ENCODE peak calls at places on chromosome 15, in eight cellular contexts. P, E, D, F, I, G, X and J are unnamed samples.

GRCh38 chr15:55535436-55535835 is 27.4 kb upstream of the DNAAF4 start:
- DNase-seq in G (no peak), D (no peak), I (no peak), F (no peak), E (no peak), X (no peak), P (no peak), J (no peak)

GRCh38 chr15:90046846-90047481 is 45.8 kb downstream of the ZNF710 start:
- DNase-seq in E (no peak), G (peak), X (no peak), I (no peak), F (no peak), P (no peak), D (no peak), J (peak)

GRCh38 chr15:33547876-33548275 is 237.1 kb downstream of the RYR3 start:
- DNase-seq in X (no peak), G (no peak), I (peak), P (peak), D (peak), E (peak), F (peak), J (peak)

GRCh38 chr15:29889545-29890329 is 67.5 kb upstream of the TJP1 start:
- DNase-seq in G (no peak), F (no peak), D (no peak), E (no peak), P (no peak), I (no peak), X (no peak), J (no peak)

GRCh38 chr15:84981711-84982300 is at the start of gene PDE8A:
- DNase-seq in D (peak), P (peak), E (peak), G (no peak), X (peak), I (peak), F (no peak), J (peak)

GRCh38 chr15:39639037-39639436 is 58.2 kb downstream of the THBS1 start:
- DNase-seq in P (no peak), I (no peak), G (no peak), D (no peak), E (no peak), F (no peak), X (no peak), J (no peak)

GRCh38 chr15:77623008-77623877 is 9.5 kb downstream of the LINGO1 start:
- DNase-seq in X (no peak), E (no peak), G (no peak), F (no peak), D (no peak), P (no peak), I (no peak), J (no peak)

GRCh38 chr15:62619105-62619504 is 423.4 kb upstream of the TPM1 start:
- DNase-seq in D (no peak), X (no peak), P (no peak), E (no peak), G (no peak), F (no peak), I (no peak), J (no peak)

GRCh38 chr15:89365457-89366055 is 30.9 kb upstream of the POLG start:
- DNase-seq in X (no peak), E (no peak), I (no peak), D (no peak), P (no peak), F (no peak), G (no peak), J (no peak)

GRCh38 chr15:85563328-85563727 is 182.9 kb downstream of the AKAP13 start:
- DNase-seq in I (peak), X (no peak), F (no peak), P (no peak), G (no peak), E (peak), D (peak), J (peak)

GRCh38 chr15:52730594-52730993 is 51.4 kb upstream of the ATOSA start:
- DNase-seq in X (no peak), D (no peak), F (no peak), P (no peak), G (no peak), E (no peak), I (no peak), J (no peak)

GRCh38 chr15:52731004-52731403 is 51.8 kb upstream of the ATOSA start:
- DNase-seq in X (no peak), F (no peak), D (no peak), I (no peak), G (no peak), P (no peak), E (no peak), J (no peak)

GRCh38 chr15:52733078-52733477 is 53.9 kb upstream of the ATOSA start:
- DNase-seq in P (no peak), X (no peak), F (no peak), D (peak), E (peak), I (peak), G (no peak), J (no peak)

GRCh38 chr15:52732551-52732950 is 53.4 kb upstream of the ATOSA start:
- DNase-seq in F (no peak), I (no peak), P (no peak), E (no peak), X (no peak), G (no peak), D (no peak), J (no peak)

DNA sequence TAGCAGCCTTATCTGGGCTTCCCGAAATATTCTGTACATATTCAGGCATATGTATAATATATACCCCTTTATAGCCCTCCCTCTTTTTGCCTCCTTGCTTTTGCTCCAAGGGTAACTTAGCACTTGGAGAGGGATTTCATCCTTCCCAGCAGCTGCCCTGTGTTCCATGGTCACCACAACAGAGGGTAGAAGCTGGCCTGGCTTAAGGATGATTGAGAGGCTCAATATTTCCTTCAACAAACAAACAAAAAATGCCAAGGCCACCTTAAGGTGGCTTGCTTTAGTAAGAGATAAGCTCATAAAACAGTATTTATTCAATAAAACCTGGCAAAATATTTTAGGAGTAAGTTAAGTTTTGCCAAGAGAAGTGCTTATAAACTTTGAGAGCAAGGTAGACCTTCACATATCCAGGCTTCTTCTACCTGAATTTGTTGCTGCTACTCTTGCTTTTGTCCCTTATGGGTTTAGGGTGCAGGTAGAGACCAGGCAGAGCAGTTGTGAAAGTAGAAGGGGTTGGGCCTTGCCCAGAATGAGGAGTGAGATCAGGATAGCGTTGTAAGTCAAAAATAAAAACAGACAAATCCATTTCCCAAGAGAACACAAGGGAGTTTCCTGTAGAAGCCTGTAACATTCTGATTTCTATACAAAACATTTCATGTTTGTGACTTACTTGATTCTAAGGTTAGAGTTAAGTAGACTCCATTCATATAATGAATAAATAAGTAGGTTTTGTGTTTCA is 52.7 kb upstream of the ATOSA start:
- DNase-seq in X (no peak), G (no peak), P (no peak), I (no peak), E (no peak), D (no peak), F (no peak), J (no peak)
- TF ChIP-seq CTCF in X (no peak), G (no peak), P (no peak), I (no peak), E (no peak), D (no peak), F (no peak), J (no peak)

DNA sequence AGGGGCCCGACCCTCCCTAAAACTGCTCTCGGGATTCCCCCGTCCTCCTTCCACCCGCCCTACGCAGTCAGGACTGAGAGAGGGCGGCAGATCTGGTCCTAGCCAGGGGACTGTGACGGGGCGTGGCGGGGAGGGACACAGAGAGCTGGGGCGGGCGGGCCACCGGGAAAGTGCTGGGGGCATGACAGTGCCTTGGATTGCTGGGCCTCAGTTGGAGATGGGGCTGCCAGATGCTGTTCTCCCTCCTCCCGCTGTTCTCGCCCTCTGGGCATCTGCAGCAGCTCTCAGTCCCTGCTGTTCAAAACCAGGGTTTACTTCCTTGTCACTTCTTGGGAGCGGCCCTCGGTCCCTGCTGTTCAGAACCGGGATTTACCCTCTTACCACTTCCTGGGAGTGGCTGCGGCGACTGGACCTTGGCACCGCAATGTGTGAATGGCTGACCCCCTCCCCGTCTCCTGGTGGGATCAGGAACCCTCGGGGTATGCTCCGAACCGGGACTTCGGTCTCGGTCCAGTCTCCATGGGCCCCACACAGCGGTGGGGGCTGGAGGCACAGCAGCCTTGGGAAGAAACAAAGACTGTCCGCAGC is 1.8 kb upstream of the RPP25 start:
- DNase-seq in I (peak), D (peak), X (peak), F (no peak), G (peak), E (peak), P (peak), J (peak)
- TF ChIP-seq CTCF in I (no peak), D (peak), X (peak), F (no peak), G (peak), E (peak), P (peak), J (peak)

GRCh38 chr15:31887246-31887645 is 143.1 kb upstream of the CHRNA7 start:
- DNase-seq in D (no peak), E (no peak), F (no peak), X (no peak), I (no peak), P (peak), G (no peak), J (no peak)
- TF ChIP-seq CTCF in D (no peak), E (no peak), F (no peak), X (no peak), I (no peak), P (peak), G (no peak), J (no peak)

GRCh38 chr15:100082761-100083402 is 258.9 kb downstream of the ADAMTS17 start:
- DNase-seq in X (no peak), F (no peak), E (no peak), D (no peak), P (no peak), I (no peak), G (no peak), J (no peak)

GRCh38 chr15:100078511-100079220 is 263.1 kb downstream of the ADAMTS17 start:
- DNase-seq in X (no peak), I (no peak), D (no peak), E (peak), P (no peak), G (no peak), F (no peak), J (no peak)

GRCh38 chr15:100083572-100083971 is 258.2 kb downstream of the ADAMTS17 start:
- DNase-seq in I (no peak), X (peak), E (no peak), P (no peak), G (no peak), D (no peak), F (no peak), J (no peak)

DNA sequence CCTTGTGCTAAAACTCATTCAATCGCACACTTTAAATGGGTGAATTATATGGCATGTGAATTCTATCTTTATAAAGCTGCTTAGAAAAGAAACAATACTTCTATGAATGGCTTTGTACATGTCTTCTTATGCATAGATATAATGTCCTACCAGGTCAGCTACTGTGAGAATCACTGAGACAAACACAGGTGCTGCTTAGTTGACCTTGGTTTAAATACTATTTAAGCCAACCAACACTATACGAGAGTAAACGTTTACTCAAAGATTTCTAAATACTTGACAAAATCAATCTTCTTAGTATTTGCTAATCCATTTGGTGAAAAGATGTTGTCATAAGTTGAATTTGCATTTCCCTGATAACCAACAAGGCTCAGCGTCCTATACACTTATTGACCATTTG is 260.3 kb downstream of the ADAMTS17 start:
- DNase-seq in P (no peak), F (no peak), I (no peak), G (no peak), D (no peak), X (no peak), E (no peak), J (no peak)
- TF ChIP-seq CTCF in P (no peak), F (no peak), I (no peak), G (no peak), D (no peak), X (no peak), E (no peak), J (no peak)

DNA sequence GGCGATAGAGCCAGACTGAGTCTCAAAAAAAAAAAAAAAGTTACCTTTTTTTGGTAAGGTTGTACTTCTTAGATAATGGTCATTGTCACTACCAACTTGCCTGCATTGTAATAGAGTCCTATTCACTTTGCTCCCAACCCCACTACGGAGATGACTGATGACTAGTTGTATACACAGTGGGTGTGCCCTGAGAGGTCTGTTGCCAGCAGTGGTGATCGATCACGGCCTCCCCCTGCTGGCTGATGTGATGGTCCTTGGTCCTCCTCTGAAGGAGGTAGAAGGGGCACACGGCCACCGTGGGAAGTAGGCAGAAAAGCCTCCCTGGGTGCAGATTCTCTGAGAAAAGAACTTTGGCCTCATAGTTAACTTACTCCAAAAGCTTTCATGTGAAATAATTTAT is 10.7 kb downstream of the GCNT3 start:
- DNase-seq in P (peak), G (peak), D (peak), E (peak), I (peak), X (no peak), F (no peak), J (peak)
- TF ChIP-seq CTCF in P (peak), G (peak), D (peak), E (peak), I (peak), X (no peak), F (peak), J (peak)